ENCODE peak calls at places on chromosomes 5 and 9, in five cellular contexts. M, E, R, O and T are unnamed samples.

GRCh38 chr9:23551171-23551795 is 274.8 kb downstream of the ELAVL2 start:
- DNase-seq in O (no peak), E (no peak), M (no peak), R (no peak), T (no peak)

GRCh38 chr5:95102080-95102479 is 182.8 kb downstream of the MCTP1 start:
- DNase-seq in O (no peak), R (no peak), M (no peak), E (no peak), T (no peak)

GRCh38 chr9:86940774-86941173 is 6.5 kb downstream of the GAS1 start:
- DNase-seq in R (no peak), O (no peak), E (no peak), M (no peak), T (no peak)

GRCh38 chr9:128275198-128276007 is at the start of gene GOLGA2:
- DNase-seq in E (peak), O (peak), R (peak), M (peak), T (peak)

GRCh38 chr5:180116441-180117377 is 45.1 kb upstream of the RNF130 start:
- DNase-seq in R (no peak), O (no peak), E (no peak), M (no peak), T (no peak)

GRCh38 chr9:16553869-16554540 is 316.5 kb downstream of the BNC2 start:
- DNase-seq in O (no peak), E (peak), R (no peak), M (no peak), T (peak)

GRCh38 chr5:155044591-155044990 is 31.0 kb downstream of the KIF4B start:
- DNase-seq in O (no peak), E (no peak), R (no peak), M (no peak), T (no peak)

GRCh38 chr9:20941177-20941690 is 90.2 kb downstream of the HACD4 start:
- DNase-seq in M (peak), O (peak), E (peak), R (peak), T (peak)

GRCh38 chr5:168652516-168652915 is 73.3 kb upstream of the PANK3 start:
- DNase-seq in E (no peak), O (no peak), M (no peak), R (no peak), T (no peak)

GRCh38 chr9:129182625-129183494 is 4.8 kb upstream of the IER5L start:
- DNase-seq in E (peak), O (peak), M (peak), R (peak), T (no peak)

GRCh38 chr5:67636091-67636490 is 439.5 kb upstream of the CD180 start:
- DNase-seq in R (no peak), M (no peak), O (peak), E (peak), T (peak)

GRCh38 chr5:61658592-61659008 is 326.5 kb downstream of the ZSWIM6 start:
- DNase-seq in M (peak), R (peak), E (peak), O (peak), T (peak)
- H3K4me3 ChIP-seq in M (no peak), R (no peak), E (no peak), O (peak), T (no peak)

DNA sequence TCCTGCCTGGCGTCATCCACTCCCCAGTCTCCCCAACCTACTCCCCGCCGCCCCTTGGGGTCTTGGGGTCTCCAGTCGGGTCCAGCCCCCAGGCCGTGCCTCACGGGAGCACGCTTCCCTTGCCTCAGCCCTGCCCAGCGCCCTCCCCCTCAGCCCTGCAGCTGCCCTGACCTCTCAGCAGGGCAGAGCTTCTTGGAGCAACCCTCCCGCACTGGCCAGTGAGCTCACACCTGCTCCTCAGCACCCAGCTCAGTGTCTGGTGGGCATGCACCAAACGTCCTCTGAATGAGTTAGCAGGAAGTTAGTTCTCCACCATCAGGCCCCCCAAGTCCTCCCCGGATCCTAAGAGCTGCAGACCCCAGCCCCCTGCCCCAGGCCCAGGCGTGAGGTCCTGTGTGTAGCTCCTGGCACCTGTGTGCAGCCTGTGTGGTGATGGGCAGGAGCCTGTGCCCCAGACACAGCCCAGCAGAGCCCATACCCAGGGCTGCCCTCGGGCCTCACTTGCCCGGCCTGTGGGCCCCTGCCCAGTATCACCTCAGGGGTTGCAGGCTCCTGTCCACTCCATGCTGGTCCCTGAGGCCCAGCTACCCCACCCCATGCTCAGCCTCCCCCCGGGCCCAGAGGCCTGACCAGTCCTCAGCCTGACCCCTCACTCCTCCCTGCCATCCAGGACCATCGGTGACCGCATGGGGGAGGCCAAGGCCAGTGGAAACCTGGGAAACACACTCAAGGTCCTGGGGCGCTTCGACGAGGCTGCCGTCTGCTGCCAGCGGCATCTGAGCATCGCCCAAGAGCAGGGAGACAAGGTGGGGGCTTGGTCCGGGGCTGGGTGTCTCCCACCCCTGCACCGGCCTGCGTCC is 8.2 kb downstream of the GPSM1 start:
- DNase-seq in R (no peak), M (no peak), E (no peak), O (no peak), T (no peak)
- H3K4me3 ChIP-seq in R (no peak), M (no peak), E (no peak), O (no peak), T (no peak)

GRCh38 chr9:92609142-92609500 is 60.8 kb downstream of the IPPK start:
- DNase-seq in O (no peak), R (peak), E (peak), M (no peak), T (peak)
- H3K4me3 ChIP-seq in O (no peak), R (no peak), E (no peak), M (no peak), T (no peak)

GRCh38 chr5:73415617-73416016 is 33.0 kb downstream of the FOXD1 start:
- DNase-seq in M (peak), E (no peak), O (no peak), R (no peak), T (no peak)

GRCh38 chr5:73418244-73418691 is 30.3 kb downstream of the FOXD1 start:
- DNase-seq in M (no peak), O (no peak), R (no peak), E (no peak), T (no peak)

GRCh38 chr5:73422164-73422563 is 26.4 kb downstream of the FOXD1 start:
- DNase-seq in E (no peak), O (no peak), M (no peak), R (no peak), T (no peak)

GRCh38 chr5:73417307-73418035 is 31.1 kb downstream of the FOXD1 start:
- DNase-seq in R (no peak), E (no peak), O (no peak), M (no peak), T (no peak)

DNA sequence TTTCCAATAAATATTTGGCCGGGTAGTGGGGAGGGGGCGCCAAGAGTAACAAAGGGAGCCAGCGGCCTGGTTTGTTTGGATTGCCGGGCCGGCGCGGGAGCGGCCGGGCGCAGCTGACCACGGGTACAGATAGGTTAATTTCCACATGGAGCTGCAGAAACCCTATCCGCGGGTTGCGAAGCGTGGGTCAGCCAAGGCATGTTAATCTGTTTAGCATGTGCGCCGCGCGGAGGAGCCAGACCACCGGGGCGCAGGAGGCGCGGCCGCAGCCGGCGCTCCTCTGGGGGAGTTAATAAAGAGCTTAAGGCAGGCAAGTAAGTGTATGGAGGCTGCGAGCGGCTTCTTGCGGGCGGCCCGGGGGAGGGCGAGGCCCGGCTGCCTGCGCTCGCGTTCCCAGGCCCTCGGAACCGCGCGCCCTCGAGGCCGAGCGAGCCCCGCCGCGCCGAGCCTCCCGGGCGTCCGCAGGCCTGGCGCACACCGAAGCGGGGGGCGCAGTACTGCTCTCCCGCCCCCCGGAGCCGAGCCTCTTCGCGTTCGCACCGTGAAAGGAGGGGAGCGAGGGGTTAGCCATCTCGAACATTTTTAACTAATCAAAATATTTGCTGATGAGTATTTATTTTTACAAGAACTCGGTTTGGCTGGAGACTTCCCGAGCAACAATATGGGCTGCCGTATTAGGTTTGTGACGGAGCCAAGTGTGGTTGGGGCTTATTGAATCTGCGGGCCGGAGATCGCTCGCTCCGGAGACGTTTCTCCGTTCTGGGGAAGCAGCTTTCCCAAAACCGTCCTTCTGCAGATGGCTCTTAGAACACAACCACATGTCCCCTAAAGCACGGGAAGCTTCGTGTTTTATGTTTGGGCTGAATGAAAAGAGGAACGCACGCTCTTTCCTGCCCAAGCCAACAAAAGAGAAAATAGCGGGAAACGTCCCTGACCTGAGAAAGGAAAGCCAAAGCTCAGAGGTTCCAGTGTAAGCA is 28.9 kb downstream of the FOXD1 start:
- DNase-seq in O (no peak), E (peak), M (no peak), R (no peak), T (peak)
- H3K4me3 ChIP-seq in O (peak), E (peak), M (no peak), R (no peak), T (peak)

GRCh38 chr5:9710069-9710468 is 79.9 kb upstream of the TAS2R1 start:
- DNase-seq in R (no peak), M (no peak), O (no peak), E (no peak), T (no peak)
- H3K4me3 ChIP-seq in R (no peak), M (no peak), O (no peak), E (no peak), T (no peak)

DNA sequence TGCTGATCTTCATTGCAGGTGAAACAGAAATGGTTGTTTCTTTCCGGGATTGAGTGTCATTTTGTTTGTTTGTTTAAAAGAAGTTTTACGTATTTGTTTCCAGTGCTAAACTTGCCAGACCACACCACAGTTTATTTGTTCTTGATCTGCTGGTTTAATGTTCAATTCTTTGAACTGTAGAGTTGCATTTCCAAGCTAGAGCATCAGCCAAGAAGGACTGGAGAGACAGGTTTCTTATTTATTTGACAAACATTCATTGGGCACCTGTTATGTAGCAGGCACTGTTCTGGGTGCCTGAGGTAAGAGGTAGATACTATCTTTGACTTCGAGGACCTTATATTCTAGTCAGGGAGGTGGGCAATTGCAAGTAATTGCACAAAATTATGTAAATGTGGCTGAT is 45.0 kb downstream of the MCCC2 start:
- DNase-seq in M (no peak), E (no peak), O (no peak), R (no peak), T (no peak)
- H3K4me3 ChIP-seq in M (no peak), E (no peak), O (no peak), R (no peak), T (no peak)

GRCh38 chr9:88775037-88775471 is 216.2 kb upstream of the S1PR3 start:
- DNase-seq in M (no peak), R (peak), O (no peak), E (peak), T (peak)

GRCh38 chr9:88776717-88777497 is 214.4 kb upstream of the S1PR3 start:
- DNase-seq in O (no peak), E (peak), M (no peak), R (peak), T (peak)

GRCh38 chr9:88775559-88775958 is 215.7 kb upstream of the S1PR3 start:
- DNase-seq in E (no peak), R (peak), M (no peak), O (no peak), T (no peak)

GRCh38 chr9:88777498-88778312 is 213.6 kb upstream of the S1PR3 start:
- DNase-seq in E (peak), R (peak), O (peak), M (peak), T (peak)

GRCh38 chr9:88775966-88776365 is 215.3 kb upstream of the S1PR3 start:
- DNase-seq in O (no peak), R (no peak), M (no peak), E (no peak), T (no peak)
- H3K4me3 ChIP-seq in O (no peak), R (no peak), M (no peak), E (no peak), T (no peak)